ENCODE peak calls at places on chromosomes 16 and 17, in five cellular contexts. One of them, this sample, is unnamed.

GRCh38 chr16:963913-964695 is 6.7 kb downstream of the LMF1 start:
- DNase-seq in fibroblast of the aortic adventitia: peak; percentile 32
- DNase-seq in heart right ventricle: no peak
- DNase-seq in AG04449: no peak
- DNase-seq in fibroblast of villous mesenchyme: peak; percentile 21
- DNase-seq in this sample: no peak

GRCh38 chr17:6108382-6108781 is 38.2 kb downstream of the WSCD1 start:
- DNase-seq in fibroblast of the aortic adventitia: no peak
- DNase-seq in heart right ventricle: no peak
- DNase-seq in fibroblast of villous mesenchyme: no peak
- DNase-seq in AG04449: no peak
- DNase-seq in this sample: no peak

GRCh38 chr17:62804025-62804424 is 4.1 kb downstream of the MARCHF10 start:
- DNase-seq in AG04449: no peak
- DNase-seq in fibroblast of the aortic adventitia: no peak
- DNase-seq in fibroblast of villous mesenchyme: no peak
- DNase-seq in heart right ventricle: no peak
- DNase-seq in this sample: no peak

GRCh38 chr17:7014261-7014994 is 2.0 kb downstream of the RNASEK start:
- DNase-seq in AG04449: peak; percentile 73
- DNase-seq in fibroblast of the aortic adventitia: peak; percentile 94
- DNase-seq in fibroblast of villous mesenchyme: peak; percentile 98
- DNase-seq in heart right ventricle: peak; percentile 97
- DNase-seq in this sample: peak; percentile 93

GRCh38 chr16:17346774-17347569 is 123.8 kb downstream of the XYLT1 start:
- DNase-seq in AG04449: no peak
- DNase-seq in fibroblast of villous mesenchyme: no peak
- DNase-seq in fibroblast of the aortic adventitia: no peak
- DNase-seq in heart right ventricle: no peak
- DNase-seq in this sample: no peak

GRCh38 chr17:9132944-9133610 is 111.8 kb downstream of the NTN1 start:
- DNase-seq in heart right ventricle: no peak
- DNase-seq in fibroblast of villous mesenchyme: no peak
- DNase-seq in AG04449: no peak
- DNase-seq in fibroblast of the aortic adventitia: no peak
- DNase-seq in this sample: no peak

GRCh38 chr16:85712841-85713240 is 24.1 kb upstream of the GINS2 start:
- DNase-seq in AG04449: no peak
- DNase-seq in fibroblast of the aortic adventitia: no peak
- DNase-seq in fibroblast of villous mesenchyme: no peak
- DNase-seq in heart right ventricle: no peak
- DNase-seq in this sample: no peak

GRCh38 chr17:35291802-35292201 is 48.9 kb downstream of the SLFN5 start:
- DNase-seq in fibroblast of the aortic adventitia: peak; percentile 67
- DNase-seq in AG04449: no peak
- DNase-seq in fibroblast of villous mesenchyme: peak; percentile 48
- DNase-seq in heart right ventricle: no peak
- DNase-seq in this sample: peak; percentile 88

GRCh38 chr16:82653550-82654511 is 27.1 kb downstream of the CDH13 start:
- DNase-seq in AG04449: peak; percentile 80
- DNase-seq in fibroblast of villous mesenchyme: peak; percentile 93
- DNase-seq in heart right ventricle: no peak
- DNase-seq in fibroblast of the aortic adventitia: peak; percentile 87
- DNase-seq in this sample: peak; percentile 85

GRCh38 chr17:18190629-18191028 is 7.0 kb downstream of the ALKBH5 start:
- DNase-seq in fibroblast of villous mesenchyme: peak; percentile 12
- DNase-seq in AG04449: no peak
- DNase-seq in heart right ventricle: no peak
- DNase-seq in fibroblast of the aortic adventitia: no peak
- DNase-seq in this sample: peak; percentile 23

GRCh38 chr17:61294777-61295176 is 104.9 kb upstream of the TBX2 start:
- DNase-seq in AG04449: no peak
- DNase-seq in fibroblast of villous mesenchyme: peak; percentile 70
- DNase-seq in heart right ventricle: no peak
- DNase-seq in fibroblast of the aortic adventitia: peak; percentile 39
- DNase-seq in this sample: peak; percentile 74

GRCh38 chr17:48024149-48025039 is 13.2 kb downstream of the COPZ2 start:
- DNase-seq in fibroblast of villous mesenchyme: no peak
- DNase-seq in heart right ventricle: peak; percentile 24
- DNase-seq in AG04449: no peak
- DNase-seq in fibroblast of the aortic adventitia: peak; percentile 77
- DNase-seq in this sample: peak; percentile 21

GRCh38 chr17:13024526-13025263 is 6.9 kb upstream of the ELAC2 start:
- DNase-seq in fibroblast of villous mesenchyme: peak; percentile 58
- DNase-seq in fibroblast of the aortic adventitia: peak; percentile 63
- DNase-seq in AG04449: no peak
- DNase-seq in heart right ventricle: peak; percentile 32
- DNase-seq in this sample: peak; percentile 60
- TF ChIP-seq CTCF in fibroblast of villous mesenchyme: peak; percentile 99
- TF ChIP-seq CTCF in fibroblast of the aortic adventitia: peak; percentile 100
- TF ChIP-seq CTCF in AG04449: peak; percentile 96
- TF ChIP-seq CTCF in heart right ventricle: peak; percentile 93
- TF ChIP-seq CTCF in this sample: peak; percentile 99

DNA sequence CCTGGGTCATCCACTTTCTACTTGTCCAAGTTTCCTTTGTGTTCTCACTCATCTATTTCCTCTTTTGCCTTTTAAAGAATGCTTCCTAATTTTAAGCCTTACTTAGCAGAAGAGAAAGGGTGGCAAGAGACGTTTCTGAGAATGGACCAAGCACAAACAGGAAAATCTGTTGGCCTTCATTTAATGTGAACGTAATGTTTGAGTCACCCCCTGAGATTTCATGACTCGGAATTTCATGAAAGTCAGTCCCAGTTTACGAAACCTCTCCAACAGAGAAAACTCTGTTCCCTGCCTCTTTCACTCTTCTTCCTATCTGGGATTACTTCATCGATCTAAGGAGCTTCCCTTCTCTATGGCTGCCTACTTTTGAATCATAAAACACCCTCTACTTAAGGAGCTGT is at the start of gene CD300E:
- DNase-seq in heart right ventricle: no peak
- DNase-seq in AG04449: no peak
- DNase-seq in fibroblast of the aortic adventitia: no peak
- DNase-seq in fibroblast of villous mesenchyme: no peak
- DNase-seq in this sample: no peak
- H3K4me3 ChIP-seq in heart right ventricle: no peak within 1 kb of the TSS
- H3K4me3 ChIP-seq in AG04449: no peak within 1 kb of the TSS
- H3K4me3 ChIP-seq in fibroblast of the aortic adventitia: no peak within 1 kb of the TSS
- H3K4me3 ChIP-seq in fibroblast of villous mesenchyme: no peak within 1 kb of the TSS
- H3K4me3 ChIP-seq in this sample: no peak within 1 kb of the TSS

GRCh38 chr17:50422738-50423137 is 3.3 kb upstream of the ACSF2 start:
- DNase-seq in heart right ventricle: no peak
- DNase-seq in fibroblast of the aortic adventitia: no peak
- DNase-seq in AG04449: no peak
- DNase-seq in fibroblast of villous mesenchyme: no peak
- DNase-seq in this sample: no peak

GRCh38 chr17:50423553-50424159 is 2.4 kb upstream of the ACSF2 start:
- DNase-seq in fibroblast of the aortic adventitia: peak; percentile 91
- DNase-seq in fibroblast of villous mesenchyme: peak; percentile 82
- DNase-seq in AG04449: peak; percentile 83
- DNase-seq in heart right ventricle: no peak
- DNase-seq in this sample: peak; percentile 95

GRCh38 chr17:50424246-50425000 is 1.6 kb upstream of the ACSF2 start:
- DNase-seq in fibroblast of villous mesenchyme: no peak
- DNase-seq in AG04449: no peak
- DNase-seq in heart right ventricle: no peak
- DNase-seq in fibroblast of the aortic adventitia: no peak
- DNase-seq in this sample: no peak

GRCh38 chr17:50420419-50421112 is 5.5 kb upstream of the ACSF2 start:
- DNase-seq in heart right ventricle: no peak
- DNase-seq in fibroblast of the aortic adventitia: peak; percentile 55
- DNase-seq in AG04449: no peak
- DNase-seq in fibroblast of villous mesenchyme: peak; percentile 55
- DNase-seq in this sample: peak; percentile 43

GRCh38 chr17:50421308-50422031 is 4.5 kb upstream of the ACSF2 start:
- DNase-seq in fibroblast of villous mesenchyme: peak; percentile 34
- DNase-seq in fibroblast of the aortic adventitia: peak; percentile 27
- DNase-seq in AG04449: no peak
- DNase-seq in heart right ventricle: no peak
- DNase-seq in this sample: no peak
- TF ChIP-seq CTCF in fibroblast of villous mesenchyme: no peak
- TF ChIP-seq CTCF in fibroblast of the aortic adventitia: no peak
- TF ChIP-seq CTCF in AG04449: no peak
- TF ChIP-seq CTCF in heart right ventricle: no peak
- TF ChIP-seq CTCF in this sample: no peak

GRCh38 chr17:67717624-67718324 is at the start of gene NOL11:
- DNase-seq in fibroblast of villous mesenchyme: peak; percentile 99
- DNase-seq in AG04449: peak; percentile 86
- DNase-seq in heart right ventricle: peak; percentile 99
- DNase-seq in fibroblast of the aortic adventitia: peak; percentile 99
- DNase-seq in this sample: peak; percentile 98
- H3K4me3 ChIP-seq in fibroblast of villous mesenchyme: peak within 1 kb of the TSS; percentile 93
- H3K4me3 ChIP-seq in AG04449: peak within 1 kb of the TSS; percentile 98
- H3K4me3 ChIP-seq in heart right ventricle: peak within 1 kb of the TSS; percentile 60
- H3K4me3 ChIP-seq in fibroblast of the aortic adventitia: peak within 1 kb of the TSS; percentile 83
- H3K4me3 ChIP-seq in this sample: peak within 1 kb of the TSS; percentile 100

GRCh38 chr17:76138896-76139248 is 2.2 kb downstream of the FOXJ1 start:
- DNase-seq in fibroblast of the aortic adventitia: no peak
- DNase-seq in AG04449: no peak
- DNase-seq in heart right ventricle: no peak
- DNase-seq in fibroblast of villous mesenchyme: no peak
- DNase-seq in this sample: no peak

GRCh38 chr17:76140661-76141211 is 309 bp downstream of the FOXJ1 start:
- DNase-seq in fibroblast of villous mesenchyme: no peak
- DNase-seq in AG04449: no peak
- DNase-seq in heart right ventricle: no peak
- DNase-seq in fibroblast of the aortic adventitia: no peak
- DNase-seq in this sample: no peak

GRCh38 chr17:76141212-76142043 is at the start of gene FOXJ1:
- DNase-seq in AG04449: peak; percentile 2
- DNase-seq in heart right ventricle: peak; percentile 88
- DNase-seq in fibroblast of villous mesenchyme: peak; percentile 84
- DNase-seq in fibroblast of the aortic adventitia: peak; percentile 64
- DNase-seq in this sample: peak; percentile 71

GRCh38 chr17:76139261-76139752 is 1.7 kb downstream of the FOXJ1 start:
- DNase-seq in AG04449: no peak
- DNase-seq in heart right ventricle: no peak
- DNase-seq in fibroblast of the aortic adventitia: no peak
- DNase-seq in fibroblast of villous mesenchyme: no peak
- DNase-seq in this sample: no peak

DNA sequence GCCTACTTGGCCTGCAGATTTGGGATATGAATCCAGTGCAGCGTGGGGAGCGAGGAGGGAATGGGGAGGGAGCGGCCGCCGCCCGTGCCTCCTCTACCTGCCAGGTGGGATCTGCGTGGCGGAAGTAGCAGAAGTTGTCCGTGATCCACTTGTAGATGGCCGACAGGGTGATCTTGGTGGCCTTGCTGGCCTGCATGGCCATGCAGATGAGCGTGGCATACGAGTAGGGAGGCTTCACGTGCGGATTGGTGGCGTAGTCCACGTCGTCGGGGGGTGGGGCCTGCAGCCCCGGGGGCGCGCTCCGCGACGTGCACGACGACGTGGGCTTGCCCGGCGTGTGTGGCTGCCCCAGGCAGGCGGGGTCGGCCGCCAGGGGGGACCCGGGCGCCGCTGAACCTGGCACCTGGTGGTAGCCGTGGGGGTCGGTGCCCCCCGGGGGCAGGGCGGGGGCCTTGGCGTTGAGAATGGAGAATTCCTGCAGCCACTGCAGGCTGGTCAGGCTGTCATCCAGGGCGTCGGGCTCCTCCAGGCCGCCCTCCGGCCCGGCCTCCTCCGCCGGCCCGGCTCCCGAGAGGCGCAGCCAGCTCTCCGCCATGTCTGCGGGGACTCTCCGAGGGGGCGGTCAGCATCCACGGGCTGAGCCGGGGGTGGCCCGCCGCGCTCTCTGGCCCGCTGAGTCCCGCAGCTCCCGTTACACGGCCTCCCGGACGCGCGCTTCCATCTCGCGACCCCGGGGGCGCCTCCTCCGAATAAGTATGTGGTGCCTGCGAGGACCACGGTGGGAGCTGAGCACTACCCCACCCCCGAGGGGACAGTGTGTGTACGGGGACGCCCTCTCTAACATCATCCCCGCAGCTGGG is 1.0 kb downstream of the FOXJ1 start:
- DNase-seq in AG04449: no peak
- DNase-seq in fibroblast of the aortic adventitia: no peak
- DNase-seq in fibroblast of villous mesenchyme: no peak
- DNase-seq in heart right ventricle: no peak
- DNase-seq in this sample: peak; percentile 7
- TF ChIP-seq CTCF in AG04449: no peak
- TF ChIP-seq CTCF in fibroblast of the aortic adventitia: no peak
- TF ChIP-seq CTCF in fibroblast of villous mesenchyme: no peak
- TF ChIP-seq CTCF in heart right ventricle: no peak
- TF ChIP-seq CTCF in this sample: no peak

DNA sequence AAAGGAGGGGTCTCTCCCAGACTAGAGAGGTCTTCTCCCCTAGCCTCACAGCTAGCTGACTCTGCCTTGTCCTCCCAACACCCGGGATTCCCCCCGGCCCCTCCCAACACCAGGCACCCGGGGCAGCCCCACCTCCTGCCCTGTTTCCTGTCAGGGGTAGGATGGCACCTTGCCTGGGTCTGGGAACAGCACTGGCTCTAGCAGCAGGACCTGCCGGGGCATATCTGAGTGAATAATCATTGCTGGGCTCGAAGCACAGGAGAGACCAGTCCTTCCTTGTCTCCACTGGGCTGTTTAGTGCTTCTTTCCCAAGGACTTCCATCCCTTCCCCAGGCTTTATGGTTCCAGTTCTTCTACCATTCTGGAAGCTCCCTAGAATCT is 25.7 kb downstream of the MINK1 start:
- DNase-seq in fibroblast of villous mesenchyme: no peak
- DNase-seq in heart right ventricle: peak; percentile 67
- DNase-seq in fibroblast of the aortic adventitia: peak; percentile 59
- DNase-seq in AG04449: no peak
- DNase-seq in this sample: no peak
- H3K4me3 ChIP-seq in fibroblast of villous mesenchyme: no peak overlapping the region
- H3K4me3 ChIP-seq in heart right ventricle: no peak overlapping the region
- H3K4me3 ChIP-seq in fibroblast of the aortic adventitia: no peak overlapping the region
- H3K4me3 ChIP-seq in AG04449: no peak overlapping the region
- H3K4me3 ChIP-seq in this sample: no peak overlapping the region

GRCh38 chr17:27471321-27472269 is 15.3 kb downstream of the KSR1 start:
- DNase-seq in heart right ventricle: no peak
- DNase-seq in AG04449: no peak
- DNase-seq in fibroblast of the aortic adventitia: no peak
- DNase-seq in fibroblast of villous mesenchyme: no peak
- DNase-seq in this sample: peak; percentile 21
- TF ChIP-seq CTCF in heart right ventricle: no peak
- TF ChIP-seq CTCF in AG04449: no peak
- TF ChIP-seq CTCF in fibroblast of the aortic adventitia: no peak
- TF ChIP-seq CTCF in fibroblast of villous mesenchyme: no peak
- TF ChIP-seq CTCF in this sample: no peak